ENCODE peak calls at places on chromosomes 3 and 15, in six cellular contexts. L, M, A, W, C and N are unnamed samples.

GRCh38 chr3:186060222-186060621 is 48.7 kb downstream of the ETV5 start:
- DNase-seq in W (no peak), C (no peak), A (peak), L (no peak), M (no peak), N (peak)

GRCh38 chr3:113495035-113495434 is 19.9 kb downstream of the SPICE1 start:
- DNase-seq in L (peak), A (peak), W (peak), C (peak), M (peak), N (peak)

GRCh38 chr15:90337256-90337655 is 14.8 kb upstream of the ZNF774 start:
- DNase-seq in C (peak), A (no peak), L (peak), W (no peak), M (no peak), N (no peak)

GRCh38 chr15:68335251-68335650 is 57.7 kb downstream of the FEM1B start:
- DNase-seq in C (peak), L (no peak), A (no peak), M (no peak), W (no peak), N (no peak)

GRCh38 chr3:148083501-148084267 is 614.0 kb upstream of the AGTR1 start:
- DNase-seq in A (no peak), M (no peak), W (no peak), L (no peak), C (no peak), N (no peak)

GRCh38 chr3:127277591-127277990 is 10.3 kb downstream of the PRR20G start:
- DNase-seq in L (peak), W (no peak), A (no peak), M (no peak), C (peak), N (no peak)

GRCh38 chr15:47987908-47988532 is 132.8 kb upstream of the SLC24A5 start:
- DNase-seq in M (peak), L (peak), C (peak), W (peak), A (peak), N (peak)

GRCh38 chr15:69104050-69104750 is 56.2 kb upstream of the GLCE start:
- DNase-seq in L (no peak), A (no peak), C (no peak), W (no peak), M (no peak), N (peak)

GRCh38 chr3:187929115-187929828 is 184.0 kb upstream of the BCL6 start:
- DNase-seq in M (no peak), L (no peak), C (no peak), W (no peak), A (no peak), N (no peak)

GRCh38 chr15:65334586-65335231 is 30.2 kb downstream of the RNU5B-1 start:
- DNase-seq in M (no peak), L (no peak), W (peak), C (no peak), A (no peak), N (no peak)

GRCh38 chr3:72274511-72275295 is 489.8 kb upstream of the PROK2 start:
- DNase-seq in M (no peak), L (no peak), C (peak), W (peak), A (peak), N (no peak)

GRCh38 chr3:11498646-11499045 is 145.1 kb downstream of the VGLL4 start:
- DNase-seq in W (no peak), M (peak), C (peak), L (peak), A (no peak), N (no peak)

GRCh38 chr15:68271854-68272471 is 5.6 kb upstream of the FEM1B start:
- DNase-seq in A (no peak), C (peak), M (peak), W (peak), L (peak), N (no peak)

GRCh38 chr3:120604382-120604781 is 8.2 kb downstream of the NDUFB4 start:
- DNase-seq in L (no peak), A (no peak), C (no peak), M (no peak), W (no peak), N (no peak)

GRCh38 chr15:62128916-62129315 is 36.2 kb downstream of the C2CD4B start:
- DNase-seq in C (no peak), M (no peak), W (no peak), L (no peak), A (peak), N (peak)

GRCh38 chr15:56243774-56244236 is at the start of gene RFX7:
- DNase-seq in M (peak), L (peak), C (peak), A (peak), W (peak), N (peak)

GRCh38 chr15:59532770-59533379 is 78.7 kb upstream of the GCNT3 start:
- DNase-seq in W (peak), A (peak), C (peak), L (peak), M (peak), N (peak)

GRCh38 chr3:129120254-129121004 is 1.2 kb downstream of the RAB43 start:
- DNase-seq in A (peak), C (peak), W (peak), L (peak), M (peak), N (peak)

GRCh38 chr15:75107905-75108838 is 84.8 kb downstream of the PPCDC start:
- DNase-seq in A (peak), L (peak), C (peak), M (no peak), W (no peak), N (peak)

GRCh38 chr3:48592519-48593087 is 2.5 kb downstream of the COL7A1 start:
- DNase-seq in L (no peak), C (no peak), M (no peak), W (no peak), A (no peak), N (no peak)

GRCh38 chr15:72516734-72517133 is 42.6 kb downstream of the ARIH1 start:
- DNase-seq in W (no peak), A (no peak), C (no peak), L (no peak), M (no peak), N (no peak)

GRCh38 chr3:169699536-169700050 is 36.1 kb upstream of the MECOM start:
- DNase-seq in M (no peak), C (peak), L (no peak), A (no peak), W (no peak), N (no peak)

GRCh38 chr3:8982509-8982908 is 19.2 kb upstream of the RAD18 start:
- DNase-seq in M (no peak), A (no peak), W (no peak), L (no peak), C (no peak), N (no peak)

GRCh38 chr15:93052090-93052892 is 36.7 kb downstream of the RGMA start:
- DNase-seq in M (no peak), L (no peak), C (no peak), W (no peak), A (no peak), N (no peak)

GRCh38 chr3:64295594-64295993 is 70.3 kb upstream of the PRICKLE2 start:
- DNase-seq in L (peak), C (peak), M (no peak), W (no peak), A (no peak), N (no peak)

GRCh38 chr3:69240651-69241578 is 118.5 kb upstream of the LMOD3 start:
- DNase-seq in L (no peak), M (no peak), A (no peak), C (no peak), W (no peak), N (no peak)

GRCh38 chr15:48719668-48720067 is 74.2 kb upstream of the FBN1 start:
- DNase-seq in L (no peak), W (no peak), A (no peak), C (no peak), M (no peak), N (no peak)

GRCh38 chr15:31799711-31800321 is 230.5 kb upstream of the CHRNA7 start:
- DNase-seq in A (no peak), M (no peak), L (no peak), C (peak), W (no peak), N (no peak)

GRCh38 chr15:95371664-95372063 is 958.8 kb upstream of the NR2F2 start:
- DNase-seq in M (no peak), W (no peak), C (peak), A (no peak), L (peak), N (no peak)

GRCh38 chr3:107201146-107201545 is 176.1 kb upstream of the CCDC54 start:
- DNase-seq in A (no peak), L (peak), W (no peak), M (no peak), C (no peak), N (no peak)